ENCODE peak calls at places on chromosomes 3 and 15, in ten cellular contexts. Y is CD4-positive, CD25-positive, alpha-beta regulatory T cell; D is A549; X is CD4-positive, alpha-beta T cell; T is esophagus muscularis mucosa; Q is pancreas; C is AG04450; G is caudate nucleus; Z is CD4-positive, alpha-beta memory T cell; J is aorta. M is an unnamed sample.

GRCh38 chr3:14166877-14167605 is 11.4 kb downstream of the XPC start:
- DNase-seq in Y (no peak), D (no peak), X (no peak), T (no peak), Q (no peak), C (no peak), G (no peak), Z (no peak), J (no peak), M (no peak)

GRCh38 chr15:47741907-47742306 is 24.6 kb downstream of the SEMA6D start:
- DNase-seq in Y (no peak), D (no peak), X (no peak), T (no peak), Q (no peak), C (no peak), G (no peak), Z (no peak), J (no peak), M (no peak)

GRCh38 chr15:96327155-96327741 is 3.3 kb upstream of the NR2F2 start:
- DNase-seq in Y (no peak), D (peak; percentile 82), X (no peak), T (no peak), Q (no peak), C (peak; percentile 71), G (no peak), Z (no peak), J (no peak), M (no peak)

GRCh38 chr3:25047058-25047457 is 381.0 kb upstream of the RARB start:
- DNase-seq in Y (no peak), D (no peak), X (no peak), T (no peak), Q (no peak), C (no peak), G (no peak), Z (no peak), J (no peak), M (no peak)

GRCh38 chr15:30062881-30063280 is 19.9 kb upstream of the GOLGA8J start:
- DNase-seq in Y (no peak), D (no peak), X (no peak), T (no peak), Q (no peak), C (no peak), G (no peak), Z (no peak), J (no peak), M (no peak)

GRCh38 chr3:117622130-117622841 is 912.7 kb downstream of the TUSC7 start:
- DNase-seq in Y (no peak), D (no peak), X (no peak), T (no peak), Q (no peak), C (peak; percentile 60), G (no peak), Z (no peak), J (no peak), M (no peak)

GRCh38 chr15:50676799-50677483 is 9.7 kb downstream of the TRPM7 start:
- DNase-seq in Y (no peak), D (peak; percentile 25), X (no peak), T (no peak), Q (no peak), C (no peak), G (no peak), Z (no peak), J (no peak), M (no peak)

GRCh38 chr15:27707216-27707710 is 391.9 kb downstream of the OCA2 start:
- DNase-seq in Y (no peak), D (no peak), X (no peak), T (no peak), Q (no peak), C (no peak), G (no peak), Z (no peak), J (no peak), M (no peak)

GRCh38 chr3:124115965-124116364 is 124.0 kb upstream of the ROPN1 start:
- DNase-seq in Y (no peak), D (no peak), X (no peak), T (no peak), Q (no peak), C (no peak), G (no peak), Z (no peak), J (no peak), M (no peak)

GRCh38 chr15:36271048-36271447 is 308.4 kb upstream of the CDIN1 start:
- DNase-seq in Y (no peak), D (no peak), X (no peak), T (no peak), Q (no peak), C (no peak), G (no peak), Z (no peak), J (no peak), M (no peak)

GRCh38 chr3:62875103-62876002 is at the start of gene CADPS:
- DNase-seq in Y (no peak), D (no peak), X (no peak), T (no peak), Q (peak; percentile 26), C (no peak), G (peak; percentile 19), Z (no peak), J (no peak), M (no peak)

GRCh38 chr3:56593455-56594158 is 36.6 kb downstream of the CCDC66 start:
- DNase-seq in Y (peak; percentile 83), D (no peak), X (peak; percentile 43), T (no peak), Q (no peak), C (no peak), G (no peak), Z (peak; percentile 72), J (no peak), M (no peak)

GRCh38 chr3:177358968-177359600 is 161.8 kb upstream of the TBL1XR1 start:
- DNase-seq in Y (no peak), D (peak; percentile 29), X (peak; percentile 20), T (no peak), Q (peak; percentile 50), C (no peak), G (no peak), Z (peak; percentile 51), J (peak; percentile 80), M (no peak)
- H3K27ac ChIP-seq in Y (peak overlapping the region; percentile 98), D (peak overlapping the region; percentile 98), X (peak overlapping the region; percentile 52), T (peak overlapping the region; percentile 79), Q (peak overlapping the region; percentile 93), C (peak overlapping the region; percentile 77), G (peak overlapping the region; percentile 97), Z (peak overlapping the region; percentile 96), J (peak overlapping the region; percentile 66), M (peak overlapping the region; percentile 88)

DNA sequence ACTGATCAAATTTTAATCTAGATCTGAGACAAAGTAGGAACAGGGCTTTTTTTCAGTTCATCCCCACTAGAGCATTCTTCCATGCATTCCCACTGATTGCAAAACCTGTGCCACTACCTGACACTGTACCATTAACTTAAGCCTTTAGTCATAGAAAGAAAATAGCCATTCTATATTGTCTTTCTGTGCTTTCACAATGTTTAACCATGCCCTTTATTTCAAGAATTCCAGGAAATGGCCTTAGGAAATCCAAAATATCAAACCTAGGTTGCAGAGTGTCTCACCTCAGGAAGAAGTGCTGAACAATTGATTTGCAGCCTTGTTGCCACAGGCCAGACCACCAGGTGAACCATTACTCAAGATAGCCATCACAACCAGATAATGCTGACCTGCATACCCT is 56.2 kb upstream of the TGFBR2 start:
- DNase-seq in Y (no peak), D (no peak), X (no peak), T (no peak), Q (no peak), C (no peak), G (no peak), Z (no peak), J (no peak), M (no peak)
- H3K27ac ChIP-seq in Y (no peak overlapping the region), D (peak overlapping the region; percentile 61), X (no peak overlapping the region), T (no peak overlapping the region), Q (no peak overlapping the region), C (no peak overlapping the region), G (no peak overlapping the region), Z (no peak overlapping the region), J (no peak overlapping the region), M (no peak overlapping the region)

DNA sequence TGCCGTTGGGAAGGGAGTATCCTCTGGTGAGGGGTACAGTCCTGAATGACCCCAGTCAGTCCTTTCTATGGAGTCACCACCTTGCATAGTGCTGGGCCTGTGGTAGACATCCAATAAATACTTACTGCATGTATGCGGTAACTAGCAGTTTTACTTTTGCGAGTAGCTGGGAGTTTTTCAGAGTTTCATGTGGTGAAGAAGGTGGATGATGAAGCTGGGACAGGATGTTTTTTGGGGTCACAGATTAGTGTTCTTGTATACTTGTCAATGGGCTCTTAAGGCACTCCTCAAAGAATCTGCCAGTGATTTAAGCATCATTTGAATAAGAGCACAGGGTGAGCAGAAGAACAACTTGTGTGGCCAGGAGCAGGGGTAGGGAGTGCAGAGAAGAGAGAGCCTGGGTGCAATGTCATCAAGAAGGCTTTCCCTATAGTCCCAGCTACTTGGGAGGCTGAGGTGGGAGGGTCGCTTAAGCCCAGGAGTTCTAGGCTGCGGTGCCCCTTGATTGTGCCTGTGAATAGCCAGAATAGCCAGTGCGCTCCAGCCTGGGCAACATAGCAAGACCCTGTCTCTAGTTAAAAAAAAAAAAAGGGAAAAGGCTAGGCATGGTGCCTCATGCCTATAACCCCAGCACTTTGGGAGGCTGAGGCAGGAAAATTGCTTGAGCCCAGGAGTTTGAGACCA is 22.1 kb downstream of the PPCDC start:
- DNase-seq in Y (no peak), D (no peak), X (no peak), T (no peak), Q (no peak), C (no peak), G (no peak), Z (no peak), J (no peak), M (no peak)
- H3K27ac ChIP-seq in Y (no peak overlapping the region), D (no peak overlapping the region), X (no peak overlapping the region), T (peak overlapping the region; percentile 77), Q (peak overlapping the region; percentile 79), C (no peak overlapping the region), G (no peak overlapping the region), Z (no peak overlapping the region), J (no peak overlapping the region), M (no peak overlapping the region)

DNA sequence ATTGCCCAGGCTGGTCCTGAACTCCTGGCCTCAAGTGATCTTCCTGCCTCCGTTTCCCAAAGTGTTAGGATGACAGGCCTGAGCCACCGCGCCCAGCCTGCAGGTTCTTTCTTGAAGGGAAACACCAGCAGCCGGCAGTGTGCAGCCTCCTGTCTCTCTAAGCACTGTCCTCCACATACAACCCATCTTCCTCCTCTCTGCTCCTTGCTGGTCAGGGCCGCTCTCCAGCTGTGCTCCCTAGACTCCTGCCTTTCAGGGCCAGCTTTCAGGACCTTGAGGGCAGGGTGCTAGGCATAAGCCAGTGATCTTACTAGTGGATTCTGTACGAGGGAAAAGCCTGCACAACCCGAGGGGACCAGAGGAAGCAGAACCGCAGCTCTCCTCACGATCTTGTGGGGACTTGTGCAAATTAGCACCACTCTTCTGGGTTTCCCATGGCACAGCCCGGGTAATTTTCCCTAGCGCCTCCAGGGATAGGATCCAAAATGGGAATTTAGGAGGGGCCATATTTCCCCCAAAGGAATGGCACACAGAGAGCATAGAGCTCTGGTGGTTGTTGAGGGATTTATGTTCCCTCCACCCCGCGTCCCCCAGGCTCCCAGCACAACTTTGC is 18.2 kb upstream of the CORO2B start:
- DNase-seq in Y (no peak), D (no peak), X (no peak), T (no peak), Q (no peak), C (no peak), G (no peak), Z (no peak), J (peak; percentile 64), M (no peak)
- H3K27ac ChIP-seq in Y (no peak overlapping the region), D (no peak overlapping the region), X (no peak overlapping the region), T (no peak overlapping the region), Q (no peak overlapping the region), C (no peak overlapping the region), G (no peak overlapping the region), Z (no peak overlapping the region), J (no peak overlapping the region), M (no peak overlapping the region)

M was measured in substantia nigra.